ENCODE peak calls at places on chromosomes 2 and 18, in five cellular contexts. D, Y, L, X and T are unnamed samples.

GRCh38 chr2:200040251-200040650 is 84.9 kb downstream of the MAIP1 start:
- DNase-seq in Y (no peak), X (no peak), L (no peak), D (no peak), T (no peak)

GRCh38 chr2:240930631-240931318 is 24.6 kb downstream of the CROCC2 start:
- DNase-seq in D (no peak), Y (no peak), X (no peak), L (no peak), T (no peak)

GRCh38 chr2:105261061-105261460 is 19.5 kb downstream of the GPR45 start:
- DNase-seq in Y (no peak), X (no peak), L (no peak), D (no peak), T (no peak)

GRCh38 chr2:12819721-12820120 is 103.0 kb downstream of the TRIB2 start:
- DNase-seq in X (no peak), Y (peak), L (no peak), D (no peak), T (no peak)

GRCh38 chr2:145088733-145089132 is 568.8 kb upstream of the ZEB2 start:
- DNase-seq in X (no peak), D (no peak), L (no peak), Y (no peak), T (no peak)

GRCh38 chr2:29703336-29703735 is 218.1 kb downstream of the ALK start:
- DNase-seq in Y (no peak), X (no peak), L (no peak), D (no peak), T (no peak)

GRCh38 chr18:5582054-5582453 is 38.3 kb upstream of the EPB41L3 start:
- DNase-seq in Y (no peak), X (no peak), D (no peak), L (peak), T (no peak)

GRCh38 chr2:173606619-173607305 is 252.1 kb downstream of the CDCA7 start:
- DNase-seq in X (no peak), Y (peak), D (no peak), L (no peak), T (no peak)

GRCh38 chr18:30566877-30567276 is 475.7 kb downstream of the DSC3 start:
- DNase-seq in X (no peak), Y (no peak), L (no peak), D (no peak), T (no peak)